ENCODE peak calls at places on chromosomes 5 and 9, in seven cellular contexts. One of them, this sample, is unnamed.

GRCh38 chr5:5978501-5979361 is 399.6 kb downstream of the MED10 start:
- DNase-seq in IMR-90: no peak
- DNase-seq in prostate gland: no peak
- DNase-seq in lower lobe of right lung: no peak
- DNase-seq in fibroblast of lung: no peak
- DNase-seq in left lung: no peak
- DNase-seq in colonic mucosa: no peak
- DNase-seq in this sample: peak; percentile 6

GRCh38 chr9:136597965-136598364 is 52.1 kb upstream of the NOTCH1 start:
- DNase-seq in IMR-90: no peak
- DNase-seq in prostate gland: no peak
- DNase-seq in lower lobe of right lung: no peak
- DNase-seq in fibroblast of lung: no peak
- DNase-seq in left lung: no peak
- DNase-seq in colonic mucosa: no peak
- DNase-seq in this sample: no peak

GRCh38 chr9:128840524-128840923 is 10.9 kb upstream of the SPOUT1 start:
- DNase-seq in IMR-90: no peak
- DNase-seq in prostate gland: no peak
- DNase-seq in lower lobe of right lung: no peak
- DNase-seq in fibroblast of lung: no peak
- DNase-seq in left lung: no peak
- DNase-seq in colonic mucosa: no peak
- DNase-seq in this sample: no peak

GRCh38 chr5:104431946-104432345 is 869.4 kb upstream of the NUDT12 start:
- DNase-seq in IMR-90: no peak
- DNase-seq in prostate gland: no peak
- DNase-seq in lower lobe of right lung: no peak
- DNase-seq in fibroblast of lung: no peak
- DNase-seq in left lung: no peak
- DNase-seq in colonic mucosa: no peak
- DNase-seq in this sample: no peak

GRCh38 chr5:19790811-19791466 is 197.1 kb downstream of the CDH18 start:
- DNase-seq in IMR-90: no peak
- DNase-seq in prostate gland: no peak
- DNase-seq in lower lobe of right lung: no peak
- DNase-seq in fibroblast of lung: no peak
- DNase-seq in left lung: no peak
- DNase-seq in colonic mucosa: no peak
- DNase-seq in this sample: no peak

GRCh38 chr9:95462419-95463121 is 54.2 kb downstream of the PTCH1 start:
- DNase-seq in IMR-90: peak; percentile 94
- DNase-seq in prostate gland: peak; percentile 65
- DNase-seq in lower lobe of right lung: no peak
- DNase-seq in fibroblast of lung: peak; percentile 86
- DNase-seq in left lung: peak; percentile 65
- DNase-seq in colonic mucosa: peak; percentile 77
- DNase-seq in this sample: no peak

GRCh38 chr9:128634111-128634510 is 22.5 kb downstream of the DYNC2I2 start:
- DNase-seq in IMR-90: no peak
- DNase-seq in prostate gland: no peak
- DNase-seq in lower lobe of right lung: no peak
- DNase-seq in fibroblast of lung: no peak
- DNase-seq in left lung: no peak
- DNase-seq in colonic mucosa: no peak
- DNase-seq in this sample: no peak

GRCh38 chr5:151757233-151758140 is 944 bp downstream of the ATOX1 start:
- DNase-seq in IMR-90: no peak
- DNase-seq in prostate gland: peak; percentile 18
- DNase-seq in lower lobe of right lung: no peak
- DNase-seq in fibroblast of lung: no peak
- DNase-seq in left lung: no peak
- DNase-seq in colonic mucosa: no peak
- DNase-seq in this sample: no peak

GRCh38 chr9:93134018-93134739 is at the start of gene NINJ1:
- DNase-seq in IMR-90: peak; percentile 60
- DNase-seq in prostate gland: peak; percentile 63
- DNase-seq in lower lobe of right lung: peak; percentile 81
- DNase-seq in fibroblast of lung: peak; percentile 63
- DNase-seq in left lung: peak; percentile 82
- DNase-seq in colonic mucosa: peak; percentile 76
- DNase-seq in this sample: peak; percentile 83

GRCh38 chr5:68924490-68925145 is 169.2 kb upstream of the SLC30A5 start:
- DNase-seq in IMR-90: peak; percentile 41
- DNase-seq in prostate gland: no peak
- DNase-seq in lower lobe of right lung: no peak
- DNase-seq in fibroblast of lung: peak; percentile 89
- DNase-seq in left lung: no peak
- DNase-seq in colonic mucosa: no peak
- DNase-seq in this sample: no peak

GRCh38 chr5:132607133-132607532 is 50.4 kb downstream of the RAD50 start:
- DNase-seq in IMR-90: no peak
- DNase-seq in prostate gland: no peak
- DNase-seq in lower lobe of right lung: no peak
- DNase-seq in fibroblast of lung: peak; percentile 26
- DNase-seq in left lung: no peak
- DNase-seq in colonic mucosa: no peak
- DNase-seq in this sample: no peak

GRCh38 chr9:114852050-114852594 is 46.3 kb upstream of the TNFSF15 start:
- DNase-seq in IMR-90: peak; percentile 64
- DNase-seq in prostate gland: peak; percentile 48
- DNase-seq in lower lobe of right lung: peak; percentile 51
- DNase-seq in fibroblast of lung: peak; percentile 74
- DNase-seq in left lung: peak; percentile 59
- DNase-seq in colonic mucosa: peak; percentile 25
- DNase-seq in this sample: no peak

GRCh38 chr5:52043543-52043942 is 660.3 kb downstream of the ISL1 start:
- DNase-seq in IMR-90: no peak
- DNase-seq in prostate gland: no peak
- DNase-seq in lower lobe of right lung: no peak
- DNase-seq in fibroblast of lung: no peak
- DNase-seq in left lung: no peak
- DNase-seq in colonic mucosa: no peak
- DNase-seq in this sample: no peak

GRCh38 chr5:145984072-145984471 is 47.7 kb downstream of the SH3RF2 start:
- DNase-seq in IMR-90: no peak
- DNase-seq in prostate gland: peak; percentile 16
- DNase-seq in lower lobe of right lung: no peak
- DNase-seq in fibroblast of lung: no peak
- DNase-seq in left lung: no peak
- DNase-seq in colonic mucosa: no peak
- DNase-seq in this sample: no peak

GRCh38 chr5:61363715-61364114 is 31.7 kb downstream of the ZSWIM6 start:
- DNase-seq in IMR-90: no peak
- DNase-seq in prostate gland: no peak
- DNase-seq in lower lobe of right lung: no peak
- DNase-seq in fibroblast of lung: no peak
- DNase-seq in left lung: no peak
- DNase-seq in colonic mucosa: no peak
- DNase-seq in this sample: no peak

GRCh38 chr5:77971965-77972544 is 195.9 kb upstream of the TBCA start:
- DNase-seq in IMR-90: no peak
- DNase-seq in prostate gland: no peak
- DNase-seq in lower lobe of right lung: no peak
- DNase-seq in fibroblast of lung: no peak
- DNase-seq in left lung: no peak
- DNase-seq in colonic mucosa: no peak
- DNase-seq in this sample: no peak

GRCh38 chr9:21616082-21616778 is 134.1 kb upstream of the IFNE start:
- DNase-seq in IMR-90: peak; percentile 98
- DNase-seq in prostate gland: no peak
- DNase-seq in lower lobe of right lung: no peak
- DNase-seq in fibroblast of lung: peak; percentile 100
- DNase-seq in left lung: no peak
- DNase-seq in colonic mucosa: no peak
- DNase-seq in this sample: no peak

GRCh38 chr5:5309645-5310044 is 112.8 kb upstream of the ICE1 start:
- DNase-seq in IMR-90: no peak
- DNase-seq in prostate gland: peak; percentile 66
- DNase-seq in lower lobe of right lung: no peak
- DNase-seq in fibroblast of lung: no peak
- DNase-seq in left lung: no peak
- DNase-seq in colonic mucosa: no peak
- DNase-seq in this sample: no peak

GRCh38 chr5:20678814-20679298 is 690.9 kb upstream of the CDH18 start:
- DNase-seq in IMR-90: peak; percentile 86
- DNase-seq in prostate gland: no peak
- DNase-seq in lower lobe of right lung: no peak
- DNase-seq in fibroblast of lung: peak; percentile 95
- DNase-seq in left lung: no peak
- DNase-seq in colonic mucosa: no peak
- DNase-seq in this sample: no peak

GRCh38 chr9:77991191-77991590 is 40.4 kb downstream of the GNAQ start:
- DNase-seq in IMR-90: no peak
- DNase-seq in prostate gland: no peak
- DNase-seq in lower lobe of right lung: no peak
- DNase-seq in fibroblast of lung: no peak
- DNase-seq in left lung: no peak
- DNase-seq in colonic mucosa: no peak
- DNase-seq in this sample: no peak
- H3K4me1 ChIP-seq in IMR-90: no peaks in the 10 kb centered on the region
- H3K4me1 ChIP-seq in prostate gland: no peaks in the 10 kb centered on the region
- H3K4me1 ChIP-seq in lower lobe of right lung: peaks cover 36% of the 10 kb centered on the region
- H3K4me1 ChIP-seq in fibroblast of lung: peaks cover 5% of the 10 kb centered on the region
- H3K4me1 ChIP-seq in left lung: peaks cover 55% of the 10 kb centered on the region
- H3K4me1 ChIP-seq in colonic mucosa: peaks cover 10% of the 10 kb centered on the region
- H3K4me1 ChIP-seq in this sample: peaks cover 9% of the 10 kb centered on the region

DNA sequence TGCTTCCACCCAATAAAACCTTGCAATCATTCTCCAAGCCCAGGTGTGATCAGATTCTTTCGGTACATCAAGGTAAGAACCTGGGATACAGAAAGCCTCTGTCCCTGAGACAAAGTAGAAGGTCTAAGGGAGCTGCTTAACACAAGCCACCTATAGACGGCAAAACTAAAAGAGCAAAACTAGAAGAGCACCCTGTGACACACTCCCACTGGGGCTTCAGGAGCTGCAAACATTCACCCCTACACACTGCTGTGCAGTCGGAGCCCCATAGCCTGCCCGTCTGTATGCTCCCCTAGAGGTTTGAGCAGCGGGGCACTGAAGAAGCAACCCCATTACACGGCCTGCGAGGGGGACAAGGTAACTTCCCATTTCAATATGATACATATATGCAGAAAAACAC is 179.6 kb upstream of the CDH9 start:
- DNase-seq in IMR-90: no peak
- DNase-seq in prostate gland: no peak
- DNase-seq in lower lobe of right lung: no peak
- DNase-seq in fibroblast of lung: no peak
- DNase-seq in left lung: no peak
- DNase-seq in colonic mucosa: no peak
- DNase-seq in this sample: no peak
- H3K9me3 ChIP-seq in IMR-90: no peaks in the 10 kb centered on the region
- H3K9me3 ChIP-seq in prostate gland: no peaks in the 10 kb centered on the region
- H3K9me3 ChIP-seq in lower lobe of right lung: no peaks in the 10 kb centered on the region
- H3K9me3 ChIP-seq in fibroblast of lung: no peaks in the 10 kb centered on the region
- H3K9me3 ChIP-seq in left lung: no peaks in the 10 kb centered on the region
- H3K9me3 ChIP-seq in colonic mucosa: no peaks in the 10 kb centered on the region
- H3K9me3 ChIP-seq in this sample: no peaks in the 10 kb centered on the region

DNA sequence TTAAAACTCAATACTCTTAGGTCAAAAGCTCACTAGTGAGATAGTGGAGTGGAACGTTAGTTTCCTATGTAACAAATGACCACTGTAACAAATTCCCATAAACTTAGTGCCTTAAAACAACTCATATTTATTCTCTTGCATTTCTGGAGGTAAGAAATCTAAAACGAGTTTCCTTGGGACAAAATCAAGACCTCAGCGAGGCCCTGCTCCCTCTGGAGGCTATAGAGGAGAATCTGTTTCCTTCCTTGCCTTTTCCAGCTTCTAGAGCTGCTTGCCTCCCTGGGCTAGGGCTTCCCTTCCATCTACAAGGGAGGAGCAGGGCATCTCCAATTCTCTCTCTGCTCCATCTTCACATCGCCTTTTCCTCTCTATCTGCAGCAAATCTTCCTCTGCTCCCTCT is 32.0 kb downstream of the SEMA5A start:
- DNase-seq in IMR-90: peak; percentile 47
- DNase-seq in prostate gland: no peak
- DNase-seq in lower lobe of right lung: no peak
- DNase-seq in fibroblast of lung: no peak
- DNase-seq in left lung: no peak
- DNase-seq in colonic mucosa: no peak
- DNase-seq in this sample: no peak
- TF ChIP-seq CTCF in IMR-90: peak; percentile 44
- TF ChIP-seq CTCF in prostate gland: no peak
- TF ChIP-seq CTCF in lower lobe of right lung: no peak
- TF ChIP-seq CTCF in fibroblast of lung: peak; percentile 56
- TF ChIP-seq CTCF in left lung: no peak
- TF ChIP-seq CTCF in colonic mucosa: no peak
- TF ChIP-seq CTCF in this sample: peak; percentile 18

DNA sequence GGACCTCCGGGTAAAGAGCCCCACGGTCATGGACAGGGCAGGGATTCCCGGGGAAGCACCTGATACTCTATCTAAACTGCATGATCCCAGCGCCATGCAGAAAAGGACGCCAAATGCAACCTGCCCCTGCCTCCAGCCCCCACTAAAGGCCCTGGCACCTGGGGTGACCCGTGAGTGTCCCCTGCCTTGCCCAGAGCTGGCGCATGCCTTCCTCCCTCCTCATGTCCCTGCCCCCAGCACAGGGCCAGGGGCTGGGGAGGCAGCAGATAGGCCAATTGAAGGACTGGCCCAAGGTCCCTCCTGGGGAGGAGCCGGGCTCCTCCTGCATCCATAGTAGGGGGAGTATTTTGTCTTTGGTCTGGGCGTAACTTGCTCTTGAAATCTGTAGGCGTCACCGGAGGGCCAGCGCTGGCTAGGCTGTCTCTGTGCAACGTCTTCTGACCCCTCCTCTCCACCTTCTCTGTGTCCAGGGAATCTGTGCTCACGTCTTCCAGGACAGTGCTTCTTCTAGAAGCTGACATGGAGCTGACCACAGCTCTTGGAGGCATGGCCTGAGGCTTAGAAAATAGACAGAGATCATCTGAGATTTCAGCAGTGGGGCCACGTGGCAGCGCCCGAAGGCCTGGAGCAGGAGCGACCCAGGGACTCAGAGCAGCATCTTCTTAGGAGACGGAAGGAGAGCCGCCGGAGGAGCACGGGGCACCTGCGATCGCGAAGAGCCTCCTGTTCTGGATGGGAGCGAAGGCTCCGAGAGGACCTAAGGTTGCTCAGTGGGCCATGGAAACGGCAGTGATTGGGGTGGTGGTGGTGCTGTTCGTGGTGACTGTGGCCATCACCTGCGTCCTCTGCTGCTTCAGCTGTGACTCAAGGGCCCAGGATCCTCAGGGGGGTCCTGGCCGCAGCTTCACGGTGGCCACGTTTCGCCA is 660 bp downstream of the SPAAR start:
- DNase-seq in IMR-90: no peak
- DNase-seq in prostate gland: no peak
- DNase-seq in lower lobe of right lung: no peak
- DNase-seq in fibroblast of lung: no peak
- DNase-seq in left lung: no peak
- DNase-seq in colonic mucosa: no peak
- DNase-seq in this sample: no peak
- H3K4me1 ChIP-seq in IMR-90: peaks cover 46% of the 10 kb centered on the region
- H3K4me1 ChIP-seq in prostate gland: peaks cover 36% of the 10 kb centered on the region
- H3K4me1 ChIP-seq in lower lobe of right lung: peaks cover 66% of the 10 kb centered on the region
- H3K4me1 ChIP-seq in fibroblast of lung: peaks cover 42% of the 10 kb centered on the region
- H3K4me1 ChIP-seq in left lung: peaks cover 70% of the 10 kb centered on the region
- H3K4me1 ChIP-seq in colonic mucosa: peaks cover 45% of the 10 kb centered on the region
- H3K4me1 ChIP-seq in this sample: peaks cover 72% of the 10 kb centered on the region

This sample was measured in tibial artery.